ENCODE peak calls at places on chromosomes 6 and 20, in five cellular contexts. F, O, I, K and C are unnamed samples.

GRCh38 chr6:1702580-1703051 is 92.9 kb downstream of the FOXC1 start:
- DNase-seq in F (no peak), I (no peak), O (no peak), K (no peak), C (no peak)

GRCh38 chr6:47253136-47253535 is 56.6 kb downstream of the TNFRSF21 start:
- DNase-seq in O (no peak), F (no peak), I (no peak), K (no peak), C (no peak)

GRCh38 chr6:118770835-118771234 is 119.4 kb upstream of the CEP85L start:
- DNase-seq in F (no peak), I (no peak), K (no peak), O (no peak), C (no peak)

GRCh38 chr20:32672315-32672981 is 1.3 kb downstream of the C20orf203 start:
- DNase-seq in O (no peak), K (no peak), I (no peak), F (no peak), C (no peak)

GRCh38 chr20:62409935-62410741 is 3.1 kb upstream of the CABLES2 start:
- DNase-seq in O (no peak), F (peak; percentile 76), K (peak; percentile 51), I (no peak), C (peak; percentile 60)

GRCh38 chr6:125570546-125570945 is 178.9 kb upstream of the HEY2 start:
- DNase-seq in O (no peak), I (no peak), K (no peak), F (no peak), C (no peak)

GRCh38 chr6:35140991-35141720 is at the start of gene TCP11:
- DNase-seq in O (no peak), K (no peak), I (no peak), F (peak; percentile 65), C (peak; percentile 54)

GRCh38 chr6:14711056-14711703 is 534.7 kb upstream of the JARID2 start:
- DNase-seq in F (no peak), O (no peak), K (peak; percentile 45), I (no peak), C (no peak)

GRCh38 chr20:10347481-10347880 is 86.5 kb downstream of the MKKS start:
- DNase-seq in I (no peak), F (no peak), K (no peak), O (no peak), C (no peak)

GRCh38 chr6:10154251-10154650 is 260.6 kb downstream of the TFAP2A start:
- DNase-seq in O (no peak), K (no peak), F (no peak), I (no peak), C (no peak)

GRCh38 chr6:97705568-97705967 is 422.6 kb upstream of the MMS22L start:
- DNase-seq in F (no peak), O (no peak), K (peak; percentile 11), I (no peak), C (no peak)

GRCh38 chr6:148518371-148519156 is 175.9 kb downstream of the SASH1 start:
- DNase-seq in F (no peak), K (no peak), I (peak; percentile 49), O (peak; percentile 54), C (peak; percentile 49)

GRCh38 chr6:73579389-73579788 is 58.6 kb upstream of the EEF1A1 start:
- DNase-seq in O (no peak), I (no peak), K (peak; percentile 36), F (no peak), C (peak; percentile 19)

GRCh38 chr20:59518881-59519706 is 85.2 kb upstream of the PHACTR3 start:
- DNase-seq in F (no peak), I (no peak), K (peak; percentile 65), O (no peak), C (no peak)

GRCh38 chr20:41497186-41497895 is 120.8 kb downstream of the CHD6 start:
- DNase-seq in O (no peak), I (no peak), F (no peak), K (no peak), C (no peak)

DNA sequence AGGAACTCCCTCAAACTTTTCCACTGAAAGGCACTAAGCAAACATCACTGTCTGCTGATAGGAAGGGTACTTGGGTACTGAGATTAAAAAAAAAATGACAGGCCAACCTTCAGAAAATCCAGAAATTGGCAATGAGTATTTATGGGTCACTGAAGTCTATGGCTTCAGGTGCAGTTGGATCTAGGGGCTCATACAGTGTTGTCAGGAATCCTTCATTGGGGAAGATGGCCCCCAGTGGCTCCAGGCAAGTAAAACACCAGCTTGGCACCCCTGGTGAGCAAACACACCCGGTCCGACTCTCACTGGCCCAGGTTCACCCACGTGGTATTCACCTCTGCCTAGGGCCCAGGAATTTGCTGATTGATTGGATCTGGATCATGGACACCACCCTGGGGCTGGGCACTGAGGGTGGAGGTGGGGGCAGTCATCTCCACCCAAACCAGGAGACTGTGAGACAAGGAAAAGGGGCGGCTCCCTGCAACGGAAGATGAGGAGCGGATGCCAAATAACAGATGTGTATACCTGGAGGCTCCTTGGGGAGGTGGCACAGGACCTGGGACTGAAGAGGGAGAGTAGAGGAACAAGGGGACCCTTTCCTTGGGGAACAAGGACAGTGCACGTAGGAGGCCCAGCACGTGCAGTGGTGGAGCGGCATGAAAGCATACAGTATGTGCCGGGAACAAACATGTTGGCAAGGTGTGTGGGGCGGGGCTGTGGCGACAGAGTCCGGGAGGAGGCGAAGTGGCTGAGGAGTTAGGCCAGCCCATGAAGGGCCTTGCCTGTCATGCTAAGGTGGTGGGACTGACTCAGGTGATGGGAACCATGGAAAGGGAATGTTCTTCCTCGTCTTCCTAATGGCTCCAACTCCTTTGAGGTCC is 4.7 kb downstream of the SLC2A10 start:
- DNase-seq in I (no peak), O (no peak), F (no peak), K (no peak), C (no peak)
- TF ChIP-seq CTCF in I (no peak), O (no peak), F (no peak), K (no peak), C (no peak)

GRCh38 chr20:36848078-36848660 is 27.8 kb upstream of the TLDC2 start:
- DNase-seq in O (peak; percentile 63), I (no peak), F (no peak), K (peak; percentile 66), C (peak; percentile 78)
- H3K4me1 ChIP-seq in O (peaks cover 12% of the 10 kb centered on the region), I (peaks cover 62% of the 10 kb centered on the region), F (peaks cover 70% of the 10 kb centered on the region), K (peaks cover 28% of the 10 kb centered on the region), C (peaks cover 32% of the 10 kb centered on the region)

DNA sequence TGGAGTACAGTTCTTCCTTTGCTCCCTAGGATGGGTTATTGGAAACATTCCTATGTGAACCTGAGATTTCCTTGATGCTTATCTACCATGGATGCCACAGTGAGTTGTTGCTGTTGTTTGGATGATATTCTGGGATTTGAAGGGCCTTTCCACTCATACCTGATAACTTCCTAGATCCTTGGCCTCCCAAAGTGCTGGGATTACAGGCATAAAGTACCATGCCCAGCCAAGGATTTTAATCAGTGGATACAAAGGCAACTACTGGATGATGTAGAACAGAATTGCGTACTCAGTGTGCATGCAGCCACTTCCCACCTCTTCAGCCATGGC is 20.0 kb downstream of the PPP1R16B start:
- DNase-seq in F (no peak), O (no peak), K (no peak), I (no peak), C (no peak)
- H3K27ac ChIP-seq in F (no peak overlapping the region), O (no peak overlapping the region), K (peak overlapping the region; percentile 68), I (no peak overlapping the region), C (no peak overlapping the region)

DNA sequence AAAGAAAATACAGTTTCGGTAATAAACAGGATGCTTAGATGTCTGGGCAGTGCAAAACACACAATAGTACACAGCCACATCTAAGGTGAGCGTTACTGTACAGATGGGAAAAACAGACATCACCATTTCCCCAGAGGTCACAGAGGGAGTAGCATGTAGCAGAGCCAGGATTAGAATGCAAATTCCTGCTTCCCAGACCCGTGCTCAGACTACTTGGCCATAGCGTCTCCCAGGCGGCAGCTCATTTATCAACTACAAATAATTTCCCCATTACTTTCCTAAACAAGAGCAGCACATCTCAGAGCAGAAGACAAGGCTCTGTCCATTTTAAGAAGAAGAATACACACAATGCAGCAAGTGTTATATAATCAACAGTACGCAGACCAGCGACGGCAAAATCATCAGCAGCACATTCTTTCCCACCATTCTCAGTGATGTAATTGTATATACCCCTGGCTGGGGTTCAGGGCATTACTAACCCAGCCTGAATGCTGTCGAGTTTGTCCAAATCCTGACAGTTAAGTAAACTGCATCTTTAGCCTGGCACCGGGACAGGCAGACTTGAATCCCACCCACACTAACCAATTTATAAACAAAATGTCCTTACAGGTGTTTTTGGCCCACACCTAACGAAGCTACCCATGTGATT is 61.9 kb downstream of the CNKSR3 start:
- DNase-seq in F (no peak), I (no peak), O (no peak), K (no peak), C (peak; percentile 60)
- TF ChIP-seq CTCF in F (peak; percentile 22), I (no peak), O (peak; percentile 38), K (no peak), C (no peak)

GRCh38 chr6:2841264-2842138 is at the start of gene SERPINB1:
- DNase-seq in F (peak; percentile 98), K (peak; percentile 90), I (peak; percentile 74), O (peak; percentile 88), C (peak; percentile 92)
- H3K4me1 ChIP-seq in F (peaks cover 57% of the 10 kb centered on the region), K (peaks cover 41% of the 10 kb centered on the region), I (peaks cover 26% of the 10 kb centered on the region), O (no peaks in the 10 kb centered on the region), C (peaks cover 45% of the 10 kb centered on the region)

GRCh38 chr6:4828187-4828698 is 52.0 kb downstream of the CDYL start:
- DNase-seq in F (no peak), I (no peak), O (no peak), K (no peak), C (no peak)
- H3K27ac ChIP-seq in F (no peak overlapping the region), I (no peak overlapping the region), O (no peak overlapping the region), K (no peak overlapping the region), C (no peak overlapping the region)

GRCh38 chr20:20411382-20411781 is 43.5 kb downstream of the INSM1 start:
- DNase-seq in I (no peak), F (no peak), K (no peak), O (no peak), C (no peak)

GRCh38 chr20:20411841-20412240 is 43.9 kb downstream of the INSM1 start:
- DNase-seq in I (no peak), F (no peak), O (no peak), K (no peak), C (no peak)

GRCh38 chr20:20414640-20415274 is 46.9 kb downstream of the INSM1 start:
- DNase-seq in F (no peak), O (no peak), I (no peak), K (no peak), C (no peak)

GRCh38 chr20:20413801-20414200 is 45.9 kb downstream of the INSM1 start:
- DNase-seq in I (no peak), K (no peak), F (no peak), O (no peak), C (no peak)

DNA sequence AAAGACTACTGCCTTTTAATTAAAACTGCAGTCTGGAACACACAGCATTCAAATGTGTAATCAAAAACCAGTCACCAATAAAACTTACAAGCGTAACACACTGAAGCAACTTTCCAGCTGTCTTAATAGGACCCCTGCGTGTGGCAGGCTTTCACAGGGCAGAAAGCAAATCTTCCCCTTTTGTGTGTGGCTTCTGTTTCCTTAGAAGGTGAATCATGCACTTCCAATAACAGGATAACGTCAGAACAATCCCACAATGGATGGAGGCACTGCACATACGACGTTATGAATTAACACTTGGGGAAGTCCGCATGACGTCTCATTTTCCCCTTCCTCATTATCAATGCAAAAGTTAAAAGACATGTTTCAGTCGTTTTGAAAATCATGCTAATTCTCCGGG is 44.8 kb downstream of the INSM1 start:
- DNase-seq in F (no peak), K (no peak), I (no peak), O (no peak), C (no peak)
- TF ChIP-seq CTCF in F (no peak), K (no peak), I (no peak), O (no peak), C (no peak)